ENCODE peak calls at places on chromosomes 12 and 14, in eight cellular contexts. V is Peyer's patch; Z is H7; G is spleen; X is mammary epithelial cell; L is colonic mucosa; Q is naive thymus-derived CD4-positive, alpha-beta T cell; T is HAP-1. M is an unnamed sample.

GRCh38 chr14:68941820-68942219 is 37.3 kb downstream of the ACTN1 start:
- DNase-seq in Q (no peak), X (peak; percentile 96), T (no peak), L (no peak), V (no peak), Z (peak; percentile 86), G (no peak), M (peak; percentile 66)

GRCh38 chr12:67981236-67982164 is 7.7 kb upstream of the IFNG-AS1 start:
- DNase-seq in X (peak; percentile 87), Q (no peak), Z (no peak), G (no peak), L (no peak), V (no peak), T (no peak), M (no peak)

GRCh38 chr12:59695379-59695778 is 99.5 kb downstream of the SLC16A7 start:
- DNase-seq in Z (no peak), Q (no peak), L (no peak), X (peak; percentile 66), V (no peak), T (no peak), G (no peak), M (no peak)

GRCh38 chr12:63826002-63826585 is 18.4 kb upstream of the SRGAP1 start:
- DNase-seq in V (no peak), G (no peak), Q (no peak), L (no peak), T (peak; percentile 58), X (peak; percentile 52), Z (peak; percentile 60), M (no peak)

GRCh38 chr12:113860950-113861349 is 105.2 kb downstream of the RBM19 start:
- DNase-seq in T (no peak), G (no peak), L (no peak), X (peak; percentile 19), Q (no peak), Z (peak; percentile 63), V (no peak), M (no peak)

GRCh38 chr12:20508962-20509361 is 140.6 kb downstream of the PDE3A start:
- DNase-seq in Z (no peak), X (no peak), Q (no peak), L (no peak), G (no peak), V (no peak), T (no peak), M (no peak)

GRCh38 chr12:68119250-68119649 is 40.3 kb downstream of the IFNG start:
- DNase-seq in L (no peak), G (no peak), Z (no peak), V (no peak), T (no peak), X (no peak), Q (no peak), M (no peak)

GRCh38 chr14:68518180-68518579 is 274.7 kb downstream of the ZFP36L1 start:
- DNase-seq in Z (no peak), L (no peak), T (no peak), V (no peak), G (no peak), X (no peak), Q (no peak), M (no peak)

GRCh38 chr12:14910090-14910915 is 24.6 kb upstream of the MGP start:
- DNase-seq in T (no peak), Q (no peak), Z (no peak), X (peak; percentile 89), V (no peak), G (no peak), L (no peak), M (no peak)

GRCh38 chr14:74290415-74290814 is 12.3 kb downstream of the ABCD4 start:
- DNase-seq in Z (peak; percentile 83), L (no peak), X (no peak), V (no peak), Q (peak; percentile 18), T (no peak), G (no peak), M (no peak)

DNA sequence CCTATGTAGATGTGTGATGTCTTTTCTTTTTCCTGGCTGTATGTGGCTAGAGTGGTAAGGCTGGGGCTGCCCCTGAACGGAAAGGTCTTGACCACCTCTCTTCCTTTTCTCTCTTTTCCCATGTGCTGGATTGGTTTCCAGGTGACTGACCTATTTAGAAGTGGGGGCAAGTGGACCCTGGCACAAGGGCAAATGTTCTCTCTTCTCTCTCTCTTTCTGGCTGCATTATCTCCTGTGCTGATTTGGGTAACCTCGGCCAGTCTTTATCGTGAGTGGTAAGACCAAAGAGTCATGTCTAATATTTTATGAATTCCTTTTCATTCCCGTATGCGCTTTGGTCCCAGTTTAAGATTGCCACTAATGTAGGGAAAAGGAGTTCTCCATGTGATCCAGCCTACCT is 16.2 kb downstream of the ZNF664 start:
- DNase-seq in G (no peak), X (no peak), L (no peak), Z (no peak), Q (no peak), T (no peak), V (no peak), M (no peak)
- H3K36me3 ChIP-seq in G (peaks cover 65% of the 10 kb centered on the region), X (peaks cover 7% of the 10 kb centered on the region), L (no peaks in the 10 kb centered on the region), Z (peaks cover 2% of the 10 kb centered on the region), Q (peaks cover 10% of the 10 kb centered on the region), T (peaks cover 72% of the 10 kb centered on the region), V (no peaks in the 10 kb centered on the region), M (no peaks in the 10 kb centered on the region)

DNA sequence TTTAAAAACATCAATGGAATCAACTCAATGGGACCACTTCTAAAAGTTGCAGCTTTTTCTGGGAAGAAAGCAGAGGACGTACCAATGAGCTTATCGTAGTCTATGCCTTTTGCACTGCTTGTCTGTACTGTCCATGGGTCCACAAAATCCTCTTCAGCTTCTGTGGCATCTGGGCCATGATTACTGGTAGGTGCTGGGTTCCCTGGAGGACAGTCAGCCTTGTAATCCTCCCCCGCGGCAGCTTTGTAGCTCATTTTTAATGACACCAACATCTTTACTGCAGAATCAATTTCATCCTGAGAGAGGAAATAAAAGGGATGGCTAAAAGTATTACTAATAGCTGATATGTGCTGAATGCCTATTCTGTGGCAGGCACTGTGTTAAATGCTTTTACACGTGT is 38.5 kb downstream of the SLC25A47 start:
- DNase-seq in G (no peak), V (no peak), T (no peak), L (no peak), Z (no peak), X (no peak), Q (no peak), M (no peak)
- H3K36me3 ChIP-seq in G (peaks cover 100% of the 10 kb centered on the region), V (peaks cover 2% of the 10 kb centered on the region), T (peaks cover 69% of the 10 kb centered on the region), L (peaks cover 4% of the 10 kb centered on the region), Z (peaks cover 16% of the 10 kb centered on the region), X (peaks cover 40% of the 10 kb centered on the region), Q (no peaks in the 10 kb centered on the region), M (peaks cover 16% of the 10 kb centered on the region)

GRCh38 chr12:57772429-57773322 is at the start of gene EEF1AKMT3:
- DNase-seq in V (peak; percentile 60), Z (peak; percentile 86), T (peak; percentile 54), X (peak; percentile 70), G (peak; percentile 90), L (peak; percentile 81), Q (no peak), M (no peak)
- H3K36me3 ChIP-seq in V (no peaks in the 10 kb centered on the region), Z (peaks cover 16% of the 10 kb centered on the region), T (peaks cover 27% of the 10 kb centered on the region), X (peaks cover 15% of the 10 kb centered on the region), G (peaks cover 16% of the 10 kb centered on the region), L (no peaks in the 10 kb centered on the region), Q (no peaks in the 10 kb centered on the region), M (peaks cover 7% of the 10 kb centered on the region)

GRCh38 chr12:54398218-54398617 is 13.7 kb upstream of the ZNF385A start:
- DNase-seq in Q (no peak), Z (no peak), V (no peak), L (no peak), G (no peak), T (no peak), X (no peak), M (no peak)
- H3K36me3 ChIP-seq in Q (peaks cover 48% of the 10 kb centered on the region), Z (peaks cover 43% of the 10 kb centered on the region), V (no peaks in the 10 kb centered on the region), L (no peaks in the 10 kb centered on the region), G (peaks cover 87% of the 10 kb centered on the region), T (peaks cover 56% of the 10 kb centered on the region), X (peaks cover 63% of the 10 kb centered on the region), M (peaks cover 22% of the 10 kb centered on the region)